ENCODE peak calls at places on chromosome 11, in five cellular contexts. M is GM23338, Y is mammary epithelial cell, V is neural progenitor cell, N is fibroblast of lung. W is an unnamed sample.

GRCh38 chr11:30631148-30631547 is 45.0 kb upstream of the MPPED2 start:
- DNase-seq in Y (no peak), N (no peak), V (no peak), M (no peak), W (no peak)

GRCh38 chr11:77560605-77561004 is 29.1 kb upstream of the AQP11 start:
- DNase-seq in Y (peak), N (peak), M (no peak), V (no peak), W (peak)

GRCh38 chr11:108985611-108986279 is 320.9 kb downstream of the DDX10 start:
- DNase-seq in V (no peak), Y (peak), N (peak), M (no peak), W (peak)

GRCh38 chr11:115585361-115586024 is 81.3 kb upstream of the CADM1 start:
- DNase-seq in Y (no peak), V (no peak), N (no peak), M (no peak), W (no peak)

GRCh38 chr11:111018571-111018970 is 227.0 kb upstream of the POU2AF2 start:
- DNase-seq in M (no peak), N (peak), Y (peak), V (no peak), W (no peak)

GRCh38 chr11:30257058-30257457 is 26.2 kb downstream of the FSHB start:
- DNase-seq in V (no peak), Y (no peak), N (no peak), M (peak), W (no peak)

GRCh38 chr11:92211576-92212167 is 12.9 kb upstream of the FAT3 start:
- DNase-seq in V (peak), N (peak), M (peak), Y (peak), W (peak)

GRCh38 chr11:93089474-93090102 is 108.2 kb downstream of the SLC36A4 start:
- DNase-seq in Y (peak), N (peak), M (peak), V (peak), W (peak)

GRCh38 chr11:45820211-45820857 is 15.4 kb downstream of the SLC35C1 start:
- DNase-seq in M (no peak), N (no peak), V (no peak), Y (no peak), W (no peak)

GRCh38 chr11:68748061-68748460 is 3.3 kb downstream of the TESMIN start:
- DNase-seq in V (no peak), Y (no peak), N (no peak), M (no peak), W (peak)

GRCh38 chr11:46361283-46362145 is 14.3 kb downstream of the DGKZ start:
- DNase-seq in M (no peak), Y (no peak), V (no peak), N (peak), W (no peak)

GRCh38 chr11:20015529-20016427 is 144.5 kb downstream of the DBX1 start:
- DNase-seq in M (no peak), Y (peak), V (no peak), N (no peak), W (no peak)

GRCh38 chr11:85821636-85822035 is 10.7 kb upstream of the SYTL2 start:
- DNase-seq in Y (peak), V (no peak), N (peak), M (no peak), W (peak)

GRCh38 chr11:120108154-120108784 is 29.6 kb downstream of the TRIM29 start:
- DNase-seq in V (peak), Y (peak), N (peak), M (peak), W (peak)

GRCh38 chr11:133911169-133911568 is 45.6 kb downstream of the IGSF9B start:
- DNase-seq in N (no peak), M (no peak), V (no peak), Y (no peak), W (peak)

GRCh38 chr11:31794546-31794945 is 16.6 kb downstream of the PAX6 start:
- DNase-seq in V (peak), M (no peak), N (no peak), Y (no peak), W (no peak)

GRCh38 chr11:48101958-48102357 is 114.7 kb upstream of the OR4B1 start:
- DNase-seq in V (no peak), Y (no peak), N (no peak), M (no peak), W (no peak)

GRCh38 chr11:59102259-59102765 is 4.7 kb upstream of the FAM111B start:
- DNase-seq in M (peak), V (peak), N (peak), Y (peak), W (peak)

GRCh38 chr11:110712643-110713468 is 619 bp upstream of the ARHGAP20 start:
- DNase-seq in N (peak), Y (peak), M (peak), V (peak), W (no peak)

GRCh38 chr11:30564994-30565393 is 21.2 kb downstream of the MPPED2 start:
- DNase-seq in M (no peak), V (no peak), Y (no peak), N (no peak), W (no peak)

GRCh38 chr11:92738281-92738680 is 231.2 kb upstream of the MTNR1B start:
- DNase-seq in N (peak), M (no peak), V (no peak), Y (no peak), W (no peak)

GRCh38 chr11:9120659-9121350 is 29.4 kb upstream of the SCUBE2 start:
- DNase-seq in M (peak), N (no peak), V (peak), Y (no peak), W (peak)

GRCh38 chr11:133842053-133842452 is 3.3 kb downstream of the SPATA19 start:
- DNase-seq in M (no peak), N (no peak), V (no peak), Y (no peak), W (no peak)

DNA sequence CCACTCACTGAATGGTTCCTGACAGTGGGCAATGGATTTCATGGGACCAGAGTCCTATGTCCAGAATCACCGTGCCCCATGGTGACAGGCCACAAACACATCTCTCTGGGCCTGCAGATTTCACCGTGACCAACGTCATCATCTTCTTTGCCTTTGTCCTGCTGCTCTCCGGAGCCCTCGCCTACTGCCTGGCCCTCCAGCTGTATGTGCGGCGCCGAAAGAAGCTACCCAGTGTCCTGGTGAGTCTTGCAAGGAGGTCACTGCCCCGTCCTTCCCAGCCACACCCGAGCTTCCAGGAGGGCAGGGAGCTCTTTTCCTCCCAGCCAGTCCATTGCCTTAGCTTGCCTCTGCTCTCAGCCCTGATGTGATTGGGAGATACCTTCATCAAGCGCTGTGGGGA is 9.3 kb downstream of the IL10RA start:
- DNase-seq in Y (no peak), N (no peak), M (no peak), V (no peak), W (no peak)
- H3K4me3 ChIP-seq in Y (no peak), N (no peak), M (no peak), V (no peak), W (no peak)

DNA sequence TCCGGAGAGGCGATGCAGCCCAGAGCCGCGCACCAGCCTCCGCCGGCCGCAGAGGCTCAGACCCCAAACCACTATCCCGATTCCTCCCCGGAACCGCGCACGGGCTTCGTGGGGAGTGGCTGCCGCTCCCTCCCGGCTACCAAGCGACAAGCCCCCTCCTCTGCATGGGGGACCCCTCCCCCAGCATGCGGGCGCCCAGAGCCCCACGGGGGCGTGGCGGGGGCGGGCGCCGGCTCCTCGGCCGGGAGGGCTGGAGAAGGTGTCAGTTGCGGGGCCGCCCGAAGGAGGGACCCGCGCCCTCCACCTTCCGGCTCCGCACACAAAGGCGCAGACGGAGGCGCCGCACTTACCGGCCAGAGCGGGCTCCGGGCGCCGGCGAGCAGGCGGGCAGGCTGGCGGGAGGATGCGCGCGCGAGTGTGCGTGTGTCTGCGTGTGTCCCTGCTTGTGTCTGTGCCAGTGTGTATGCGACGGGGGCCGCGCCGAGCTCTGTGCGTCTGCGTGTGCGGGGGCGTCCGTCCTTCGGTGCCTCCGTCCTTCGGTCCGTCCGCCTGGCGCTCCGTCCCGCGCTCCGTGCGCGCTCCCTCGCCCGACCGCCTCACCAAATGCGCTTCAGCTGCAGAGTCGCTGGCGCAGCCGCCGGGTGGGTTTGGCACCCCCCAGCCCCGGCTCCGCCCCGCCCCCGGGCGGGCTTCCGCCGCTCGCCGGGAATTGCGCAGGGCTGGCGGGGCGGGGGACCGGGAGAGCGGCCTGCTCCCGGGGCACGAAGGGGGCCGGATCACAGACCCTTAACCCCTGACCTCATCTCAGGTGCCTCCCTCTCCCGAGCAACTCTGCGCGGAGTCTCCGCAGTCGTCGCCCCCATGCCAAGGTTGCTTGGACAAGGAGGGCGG is at the start of gene PTPN5:
- DNase-seq in N (no peak), M (peak), Y (peak), V (peak), W (no peak)
- TF ChIP-seq EZH2 in N (peak), M (no peak), Y (no peak), V (peak), W (peak)

GRCh38 chr11:128684582-128685382 is 9.1 kb upstream of the FLI1 start:
- DNase-seq in Y (no peak), N (no peak), M (peak), V (peak), W (no peak)
- H3K4me3 ChIP-seq in Y (no peak), N (no peak), M (peak), V (no peak), W (no peak)

DNA sequence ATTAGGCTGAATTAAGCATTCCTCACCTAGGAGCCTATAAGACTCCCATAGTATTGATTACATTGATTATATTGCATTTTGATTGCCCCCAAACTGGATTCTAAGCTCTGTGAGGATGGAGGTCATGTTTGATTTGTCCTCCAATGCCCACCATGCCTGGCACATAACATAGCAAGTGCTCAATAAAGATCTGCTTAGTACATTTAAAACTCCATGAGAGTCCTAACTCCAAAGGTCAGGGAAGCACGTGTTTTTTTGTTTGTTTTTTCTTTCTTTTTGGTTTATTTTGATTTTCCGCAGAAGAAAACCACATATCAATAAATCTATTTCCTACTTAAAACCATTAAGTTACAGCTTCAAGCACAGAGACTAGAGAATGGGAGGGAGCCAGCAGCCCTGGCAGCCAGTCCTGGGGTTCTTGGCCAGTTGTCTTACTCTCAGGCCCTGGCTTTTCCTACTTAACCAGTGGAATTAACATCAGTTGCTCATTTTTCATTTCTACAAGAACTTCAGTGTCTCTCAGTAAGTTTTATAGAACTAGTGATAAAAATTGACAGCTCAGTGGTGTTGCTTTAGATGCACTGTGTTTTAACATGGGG is 429.9 kb upstream of the CCDC90B start:
- DNase-seq in N (no peak), V (no peak), Y (no peak), M (no peak), W (no peak)
- TF ChIP-seq EZH2 in N (no peak), V (no peak), Y (no peak), M (no peak), W (no peak)

DNA sequence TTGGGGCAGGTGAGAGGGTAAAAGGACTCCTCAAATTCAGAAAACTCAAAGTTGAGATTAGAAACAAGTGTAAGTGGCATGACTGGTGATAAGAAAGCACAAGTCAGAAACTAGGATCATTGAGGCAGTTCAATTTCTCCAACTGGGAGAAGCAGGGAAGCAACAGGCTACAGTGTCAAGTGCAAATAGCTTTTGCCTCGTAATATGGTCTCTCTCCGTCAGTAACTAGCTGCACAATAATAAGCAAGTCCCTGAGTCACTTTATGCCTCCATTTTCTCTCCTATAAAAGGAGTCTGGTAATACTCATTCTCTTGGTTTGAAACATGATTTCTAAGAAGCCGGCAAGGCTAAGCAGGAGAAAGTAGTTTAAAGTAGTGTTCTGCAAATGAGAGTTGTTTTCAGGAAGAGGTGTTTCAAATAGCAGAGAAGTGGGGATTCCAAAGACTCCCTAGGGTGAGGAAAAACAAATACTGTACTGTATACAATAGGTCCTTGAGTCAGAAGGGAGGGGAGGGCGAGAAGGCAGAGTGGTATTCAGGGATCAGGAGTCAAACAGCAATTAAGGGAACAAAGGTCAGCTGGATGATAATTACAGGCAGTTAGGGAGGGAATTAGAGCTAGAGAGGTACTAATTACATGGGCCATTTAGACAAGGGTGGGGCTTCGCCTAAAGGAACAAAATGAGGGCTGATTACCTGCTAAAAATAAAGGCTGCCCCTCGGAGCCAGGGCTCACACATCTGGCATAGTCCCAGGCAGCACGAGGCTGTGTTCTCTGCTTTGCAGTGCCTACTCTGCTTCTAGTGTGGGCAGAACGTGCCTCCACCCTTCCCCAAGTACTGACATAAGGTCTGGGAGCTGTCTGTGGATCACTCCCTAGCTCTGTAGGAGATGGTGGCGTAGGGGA is 96.0 kb upstream of the BDNF start:
- DNase-seq in N (no peak), M (peak), V (peak), Y (no peak), W (no peak)
- H3K4me3 ChIP-seq in N (no peak), M (peak), V (peak), Y (no peak), W (no peak)

DNA sequence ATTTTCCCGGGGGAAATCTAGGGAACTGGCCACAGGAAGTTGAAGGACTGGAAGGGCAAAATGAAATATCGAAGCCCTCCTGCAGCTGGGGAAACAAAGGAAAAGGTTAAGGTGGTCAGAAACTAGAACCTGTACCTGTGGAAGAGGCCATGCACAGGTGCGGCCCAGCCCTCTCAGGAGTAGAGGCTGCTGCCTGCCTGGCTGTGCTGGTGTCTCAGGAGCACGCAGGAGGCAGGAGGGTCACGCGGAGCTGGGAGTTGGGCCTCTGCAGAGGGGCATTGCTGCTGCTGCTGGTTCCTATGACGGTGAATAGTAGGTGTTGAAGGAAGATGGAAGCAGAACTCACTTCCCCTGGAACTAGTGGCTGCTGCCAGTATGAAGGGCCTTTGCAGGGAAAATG is 425.7 kb downstream of the NTM start:
- DNase-seq in V (no peak), M (no peak), Y (no peak), N (no peak), W (no peak)
- TF ChIP-seq EZH2 in V (no peak), M (no peak), Y (no peak), N (no peak), W (no peak)

DNA sequence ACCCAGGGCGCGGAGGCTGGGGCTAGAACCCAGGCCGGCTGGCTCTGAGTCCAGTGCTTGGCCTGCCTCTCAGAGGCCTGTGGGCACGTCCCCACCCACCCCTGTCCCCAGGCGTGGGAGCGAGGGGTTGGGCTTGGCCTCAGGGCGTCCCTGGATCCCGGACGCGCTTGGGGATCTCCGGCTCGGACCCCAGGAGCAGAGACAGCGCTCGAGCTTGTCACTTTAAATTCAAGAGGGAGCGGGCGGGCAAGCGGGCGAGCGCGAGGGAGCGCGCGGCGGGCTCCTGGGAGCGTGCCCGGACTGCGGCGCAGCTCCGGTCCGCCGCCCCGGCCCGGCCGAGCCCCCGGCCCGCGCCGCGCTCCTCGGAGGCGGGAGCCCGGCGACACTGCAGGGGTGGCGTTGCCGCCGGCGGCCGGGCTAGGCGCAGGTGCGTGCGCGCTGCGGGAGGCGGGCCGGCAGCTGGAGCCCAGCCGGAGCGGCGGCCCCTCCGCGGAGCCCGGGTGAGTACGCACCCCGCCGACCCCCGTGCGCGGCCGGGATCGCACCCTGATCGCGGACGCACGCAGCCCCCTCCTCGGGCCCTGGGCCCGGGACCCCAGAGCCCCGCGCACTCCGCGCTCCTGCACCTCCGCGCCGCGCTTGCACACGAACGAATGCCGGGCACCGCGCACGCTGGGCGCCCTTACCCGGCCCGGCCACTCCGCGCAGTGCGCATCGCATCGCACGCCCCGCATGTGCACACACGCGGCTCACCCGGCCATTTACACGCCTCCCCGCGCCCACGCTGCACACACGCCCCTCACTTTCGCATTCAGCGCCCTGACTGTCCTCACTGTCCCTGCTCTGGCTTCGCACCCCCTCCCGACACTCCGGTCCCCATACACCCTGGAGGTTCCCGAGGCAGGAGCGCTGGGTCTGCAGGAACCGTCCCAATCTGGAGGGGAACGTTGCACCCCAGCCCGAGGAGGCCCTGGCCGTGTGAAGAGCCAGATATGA is at the start of gene SYT12:
- DNase-seq in M (peak), Y (no peak), N (no peak), V (peak), W (peak)
- H3K4me3 ChIP-seq in M (peak), Y (peak), N (no peak), V (peak), W (peak)